ENCODE peak calls at places on chromosome 20, in seven cellular contexts. F is cardiac muscle cell; G is Peyer's patch; Q is CD8-positive, alpha-beta T cell; H is gastrocnemius medialis; D is heart right ventricle; I is mesendoderm. K is an unnamed sample.

GRCh38 chr20:12077835-12078374 is 160.2 kb downstream of the BTBD3 start:
- DNase-seq in F (no peak), G (no peak), I (no peak), D (no peak), Q (no peak), H (no peak), K (no peak)

GRCh38 chr20:51385941-51386530 is 156.5 kb downstream of the NFATC2 start:
- DNase-seq in Q (peak), F (peak), G (peak), H (no peak), I (peak), D (no peak), K (no peak)

GRCh38 chr20:13858496-13859270 is 73.9 kb downstream of the NDUFAF5 start:
- DNase-seq in I (no peak), F (no peak), D (no peak), H (no peak), G (no peak), Q (no peak), K (no peak)

GRCh38 chr20:60361761-60362410 is 403.7 kb downstream of the CDH26 start:
- DNase-seq in G (no peak), H (no peak), F (no peak), Q (no peak), D (no peak), I (peak), K (no peak)

GRCh38 chr20:10857362-10858070 is 183.7 kb upstream of the JAG1 start:
- DNase-seq in Q (no peak), I (peak), F (peak), H (no peak), G (peak), D (no peak), K (no peak)

GRCh38 chr20:51628533-51629398 is 86.2 kb upstream of the NFATC2 start:
- DNase-seq in Q (no peak), F (peak), I (no peak), G (no peak), H (no peak), D (no peak), K (no peak)

GRCh38 chr20:1667510-1668085 is 10.0 kb upstream of the SIRPG start:
- DNase-seq in Q (no peak), I (no peak), F (no peak), D (no peak), G (no peak), H (no peak), K (no peak)

GRCh38 chr20:13008761-13009681 is at the start of gene SPTLC3:
- DNase-seq in H (no peak), Q (no peak), I (peak), G (peak), F (peak), D (no peak), K (peak)

GRCh38 chr20:36369739-36370138 is 63.6 kb downstream of the DLGAP4 start:
- DNase-seq in I (no peak), F (no peak), D (no peak), H (no peak), G (no peak), Q (no peak), K (no peak)

GRCh38 chr20:51725584-51726176 is 42.5 kb downstream of the ATP9A start:
- DNase-seq in H (no peak), F (no peak), G (no peak), Q (no peak), D (no peak), I (no peak), K (no peak)

GRCh38 chr20:17614176-17614811 is 44.4 kb downstream of the DSTN start:
- DNase-seq in F (peak), I (no peak), Q (no peak), H (peak), G (peak), D (peak), K (no peak)

GRCh38 chr20:58449703-58450138 is 60.7 kb downstream of the VAPB start:
- DNase-seq in F (no peak), I (no peak), G (no peak), Q (no peak), D (no peak), H (no peak), K (no peak)

GRCh38 chr20:361562-361961 is 14.7 kb downstream of the NRSN2 start:
- DNase-seq in I (no peak), Q (no peak), F (no peak), D (no peak), G (no peak), H (no peak), K (no peak)

GRCh38 chr20:39985276-39985675 is 703.8 kb downstream of the MAFB start:
- DNase-seq in F (no peak), H (no peak), Q (no peak), G (no peak), D (no peak), I (no peak), K (no peak)

GRCh38 chr20:31840906-31841816 is 4.2 kb downstream of the FOXS1 start:
- DNase-seq in H (no peak), G (no peak), I (no peak), D (no peak), Q (no peak), F (peak), K (no peak)

GRCh38 chr20:11766961-11767360 is 150.7 kb upstream of the BTBD3 start:
- DNase-seq in I (peak), D (no peak), Q (no peak), F (no peak), H (no peak), G (no peak), K (peak)

GRCh38 chr20:37344506-37345338 is 1.2 kb upstream of the SRC start:
- DNase-seq in G (peak), I (peak), F (no peak), Q (no peak), D (no peak), H (no peak), K (no peak)

GRCh38 chr20:59819496-59820203 is 113.8 kb downstream of the SYCP2 start:
- DNase-seq in D (no peak), Q (no peak), H (no peak), G (no peak), I (no peak), F (no peak), K (no peak)

GRCh38 chr20:58630063-58630462 is 21.0 kb upstream of the STX16 start:
- DNase-seq in F (peak), Q (no peak), G (no peak), D (no peak), I (no peak), H (no peak), K (no peak)

GRCh38 chr20:2659547-2659946 is 4.5 kb downstream of the IDH3B start:
- DNase-seq in H (no peak), Q (no peak), I (no peak), F (no peak), D (no peak), G (no peak), K (no peak)

GRCh38 chr20:33250666-33251065 is 14.9 kb downstream of the BPIFA1 start:
- DNase-seq in G (no peak), D (no peak), Q (no peak), I (peak), H (no peak), F (no peak), K (no peak)

GRCh38 chr20:31566658-31567379 is 38.3 kb upstream of the ID1 start:
- DNase-seq in F (no peak), H (no peak), G (peak), D (no peak), Q (no peak), I (no peak), K (peak)

GRCh38 chr20:13089950-13090469 is 81.2 kb downstream of the SPTLC3 start:
- DNase-seq in I (peak), H (no peak), F (no peak), Q (no peak), G (no peak), D (no peak), K (no peak)

GRCh38 chr20:17557675-17558006 is 12.2 kb upstream of the DSTN start:
- DNase-seq in D (no peak), I (no peak), H (no peak), G (no peak), F (peak), Q (no peak), K (no peak)

GRCh38 chr20:3580412-3580811 is 82.8 kb downstream of the GFRA4 start:
- DNase-seq in Q (no peak), H (no peak), F (no peak), I (peak), D (no peak), G (no peak), K (no peak)

GRCh38 chr20:17645546-17646208 is 36.4 kb downstream of the RRBP1 start:
- DNase-seq in D (no peak), I (no peak), G (no peak), F (no peak), H (no peak), Q (no peak), K (no peak)

GRCh38 chr20:63704749-63705117 is 3.0 kb downstream of the ARFRP1 start:
- DNase-seq in I (no peak), H (no peak), F (no peak), Q (no peak), D (no peak), G (no peak), K (no peak)

GRCh38 chr20:45306431-45306982 is at the start of gene RBPJL:
- DNase-seq in F (peak), H (no peak), I (peak), Q (peak), G (peak), D (no peak), K (no peak)

GRCh38 chr20:32645134-32645533 is 28.6 kb downstream of the C20orf203 start:
- DNase-seq in Q (no peak), H (no peak), D (no peak), F (no peak), I (no peak), G (no peak), K (no peak)

GRCh38 chr20:1382670-1383069 is 10.2 kb downstream of the FKBP1A start:
- DNase-seq in Q (no peak), G (no peak), I (no peak), H (peak), D (no peak), F (no peak), K (no peak)

GRCh38 chr20:53364617-53365016 is 229.0 kb downstream of the ZNF217 start:
- DNase-seq in Q (no peak), D (no peak), F (no peak), I (no peak), H (no peak), G (no peak), K (no peak)

GRCh38 chr20:17971571-17972013 is 2.8 kb downstream of the MGME1 start:
- DNase-seq in Q (no peak), H (no peak), F (peak), I (peak), D (no peak), G (peak), K (no peak)

GRCh38 chr20:2210646-2211556 is 84.9 kb upstream of the TGM3 start:
- DNase-seq in I (peak), G (no peak), F (peak), D (no peak), Q (no peak), H (peak), K (no peak)

GRCh38 chr20:43680976-43681375 is 14.1 kb downstream of the MYBL2 start:
- DNase-seq in I (no peak), G (no peak), H (no peak), D (no peak), F (no peak), Q (no peak), K (no peak)
- H3K27ac ChIP-seq in I (no peak), G (peak), H (no peak), D (no peak), F (no peak), Q (no peak), K (no peak)

GRCh38 chr20:41138217-41138526 is 829 bp downstream of the PLCG1 start:
- DNase-seq in I (no peak), F (no peak), G (no peak), Q (no peak), D (no peak), H (no peak), K (no peak)
- H3K27ac ChIP-seq in I (peak), F (peak), G (peak), Q (peak), D (peak), H (peak), K (peak)

GRCh38 chr20:23721962-23722361 is 28.8 kb downstream of the CST1 start:
- DNase-seq in D (peak), I (no peak), H (no peak), G (no peak), Q (no peak), F (no peak), K (no peak)

GRCh38 chr20:23725102-23725501 is 25.6 kb downstream of the CST1 start:
- DNase-seq in D (no peak), G (no peak), I (no peak), H (no peak), F (no peak), Q (no peak), K (no peak)

GRCh38 chr20:23727016-23727415 is 23.7 kb downstream of the CST1 start:
- DNase-seq in Q (no peak), G (no peak), D (no peak), F (no peak), I (no peak), H (no peak), K (no peak)
- H3K27ac ChIP-seq in Q (no peak), G (no peak), D (no peak), F (no peak), I (no peak), H (no peak), K (no peak)

DNA sequence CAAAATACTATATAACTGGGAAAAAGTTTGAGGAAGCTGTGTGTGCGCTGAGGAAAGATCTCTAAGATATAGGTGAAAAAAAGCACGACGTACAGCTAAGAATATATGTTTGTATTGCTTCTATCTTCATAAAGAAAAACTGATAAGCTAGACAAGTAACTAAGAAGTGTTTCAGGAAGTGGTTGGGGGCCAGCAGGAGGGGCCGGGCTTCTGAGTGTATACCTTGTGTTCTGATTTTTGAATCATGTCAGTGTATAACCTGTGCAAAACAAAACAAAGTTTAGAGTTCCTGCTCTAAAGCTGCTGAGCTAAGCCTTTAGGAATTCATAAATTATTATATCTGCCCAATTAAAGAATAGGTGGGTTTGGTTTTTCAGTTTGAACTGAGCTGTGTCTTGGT is 7.9 kb upstream of the OSER1 start:
- DNase-seq in I (no peak), G (peak), H (no peak), F (no peak), D (no peak), Q (peak), K (no peak)
- H3K27ac ChIP-seq in I (no peak), G (no peak), H (no peak), F (peak), D (peak), Q (peak), K (no peak)

GRCh38 chr20:62412194-62413024 is 5.3 kb upstream of the CABLES2 start:
- DNase-seq in I (no peak), Q (no peak), D (no peak), F (no peak), G (peak), H (no peak), K (no peak)
- H3K27ac ChIP-seq in I (no peak), Q (no peak), D (no peak), F (no peak), G (peak), H (no peak), K (no peak)

GRCh38 chr20:47561175-47561574 is 59.5 kb downstream of the NCOA3 start:
- DNase-seq in H (peak), Q (no peak), G (no peak), D (no peak), I (no peak), F (peak), K (no peak)

GRCh38 chr20:47558295-47558694 is 56.6 kb downstream of the NCOA3 start:
- DNase-seq in D (no peak), H (no peak), Q (no peak), I (no peak), F (no peak), G (no peak), K (no peak)

GRCh38 chr20:47558699-47559098 is 57.0 kb downstream of the NCOA3 start:
- DNase-seq in Q (no peak), I (no peak), D (no peak), F (peak), G (no peak), H (no peak), K (no peak)

GRCh38 chr20:47559141-47559540 is 57.5 kb downstream of the NCOA3 start:
- DNase-seq in I (no peak), F (peak), D (no peak), G (no peak), Q (no peak), H (no peak), K (no peak)

GRCh38 chr20:47561603-47562583 is 60.2 kb downstream of the NCOA3 start:
- DNase-seq in H (no peak), Q (no peak), I (no peak), G (no peak), D (no peak), F (no peak), K (no peak)
- H3K27ac ChIP-seq in H (no peak), Q (no peak), I (no peak), G (no peak), D (no peak), F (no peak), K (no peak)

GRCh38 chr20:34923414-34923813 is 32.2 kb downstream of the GSS start:
- DNase-seq in Q (no peak), D (no peak), F (no peak), H (no peak), I (no peak), G (no peak), K (no peak)
- H3K27ac ChIP-seq in Q (no peak), D (no peak), F (no peak), H (peak), I (no peak), G (no peak), K (no peak)

GRCh38 chr20:57449398-57450354 is 58.5 kb downstream of the RBM38 start:
- DNase-seq in F (no peak), Q (no peak), I (no peak), D (no peak), H (no peak), G (no peak), K (no peak)
- H3K27ac ChIP-seq in F (no peak), Q (no peak), I (no peak), D (no peak), H (peak), G (no peak), K (no peak)

GRCh38 chr20:49819702-49820101 is 7.1 kb downstream of the SLC9A8 start:
- DNase-seq in I (no peak), H (no peak), Q (no peak), D (no peak), G (no peak), F (no peak), K (no peak)
- H3K27ac ChIP-seq in I (no peak), H (no peak), Q (no peak), D (no peak), G (no peak), F (no peak), K (no peak)

DNA sequence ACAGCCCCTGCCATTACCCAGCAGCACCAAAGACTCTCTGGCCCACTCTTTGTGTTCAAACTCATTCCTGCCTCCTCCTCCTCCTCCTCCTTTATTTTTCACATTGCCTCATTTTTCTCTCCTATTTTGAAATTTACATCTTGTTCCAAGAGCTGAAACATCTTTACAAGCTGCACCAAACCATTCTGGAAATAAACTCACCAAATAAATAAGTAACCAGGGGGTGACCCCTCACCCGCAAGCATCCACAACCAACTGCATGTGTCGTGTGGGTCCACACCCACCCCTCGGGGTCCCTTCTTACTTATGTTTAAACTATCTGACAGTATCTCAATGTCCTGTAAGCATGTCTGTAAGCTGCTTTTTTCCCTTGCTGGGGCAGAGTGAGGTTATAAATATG is 1.4 kb downstream of the KCNB1 start:
- DNase-seq in D (no peak), I (no peak), Q (no peak), F (no peak), G (no peak), H (no peak), K (no peak)
- H3K27ac ChIP-seq in D (no peak), I (no peak), Q (no peak), F (no peak), G (no peak), H (no peak), K (peak)

K was measured in caudate nucleus.